ENCODE peak calls at places on chromosomes 4 and X, in eight cellular contexts. A is epithelial cell of esophagus; N is LoVo; W is NCI-H1417; S is CD4-positive, alpha-beta memory T cell; Y is SK-N-SH; V is brain microvascular endothelial cell; E is GM23248. Q is an unnamed sample.

GRCh38 chr4:3317656-3318211 is 24.9 kb downstream of the RGS12 start:
- DNase-seq in Y (no peak), V (no peak), A (no peak), E (no peak), S (no peak), W (no peak), N (no peak), Q (no peak)

GRCh38 chr4:5361968-5362367 is 310.7 kb downstream of the STK32B start:
- DNase-seq in E (peak), N (peak), W (no peak), V (no peak), A (peak), Y (no peak), S (no peak), Q (no peak)

GRCh38 chr4:146330392-146330791 is 116.1 kb downstream of the REELD1 start:
- DNase-seq in Y (no peak), E (peak), S (no peak), W (no peak), A (peak), V (no peak), N (no peak), Q (no peak)

GRCh38 chr4:96676754-96677435 is 837.0 kb downstream of the PDHA2 start:
- DNase-seq in A (no peak), S (no peak), W (no peak), E (no peak), V (no peak), N (no peak), Y (no peak), Q (no peak)

GRCh38 chr4:152094851-152095700 is 334.3 kb upstream of the GATB start:
- DNase-seq in W (peak), V (peak), E (peak), A (peak), S (no peak), Y (no peak), N (no peak), Q (no peak)

GRCh38 chr4:173018446-173018845 is 150.2 kb upstream of the GALNT7 start:
- DNase-seq in E (no peak), N (no peak), W (peak), S (no peak), Y (no peak), V (no peak), A (no peak), Q (no peak)

GRCh38 chrX:1392376-1393130 is 640 bp upstream of the SLC25A6 start:
- DNase-seq in S (no peak), N (peak), W (no peak), A (peak), V (peak), E (peak), Y (peak), Q (peak)

GRCh38 chrX:44914532-44915198 is 41.7 kb downstream of the KDM6A start:
- DNase-seq in S (no peak), V (peak), Y (no peak), W (no peak), A (peak), N (no peak), E (peak), Q (no peak)

GRCh38 chrX:71941771-71942170 is 31.1 kb downstream of the NHSL2 start:
- DNase-seq in V (peak), W (no peak), S (no peak), E (peak), N (no peak), A (peak), Y (no peak), Q (peak)

GRCh38 chr4:54784188-54784671 is 126.5 kb downstream of the KIT start:
- DNase-seq in W (no peak), V (peak), Y (no peak), N (no peak), E (peak), A (no peak), S (no peak), Q (no peak)

GRCh38 chr4:186404562-186405134 is 138.7 kb downstream of the F11 start:
- DNase-seq in Y (no peak), A (no peak), N (no peak), E (no peak), V (no peak), W (no peak), S (no peak), Q (no peak)

GRCh38 chr4:40607224-40607623 is 22.4 kb downstream of the RBM47 start:
- DNase-seq in V (no peak), A (peak), N (peak), W (no peak), Y (no peak), E (peak), S (no peak), Q (no peak)

GRCh38 chr4:140642674-140643437 is 74.1 kb upstream of the UCP1 start:
- DNase-seq in A (no peak), V (no peak), W (no peak), E (no peak), Y (no peak), N (no peak), S (no peak), Q (peak)

GRCh38 chrX:96563663-96564062 is 121.0 kb upstream of the DIAPH2 start:
- DNase-seq in A (peak), E (peak), N (no peak), W (no peak), S (no peak), V (no peak), Y (no peak), Q (no peak)

GRCh38 chrX:152997337-152997736 is 3.4 kb upstream of the PNMA5 start:
- DNase-seq in Y (no peak), A (no peak), W (no peak), S (no peak), E (no peak), N (no peak), V (no peak), Q (no peak)

GRCh38 chr4:123446791-123447474 is 50.3 kb downstream of the SPRY1 start:
- DNase-seq in E (no peak), Y (no peak), S (no peak), W (peak), V (no peak), N (peak), A (no peak), Q (no peak)

GRCh38 chrX:46831620-46832327 is 5.1 kb upstream of the RP2 start:
- DNase-seq in V (peak), S (no peak), E (peak), Y (no peak), A (peak), W (no peak), N (no peak), Q (no peak)

GRCh38 chrX:68503830-68504229 is 5.0 kb downstream of the YIPF6 start:
- DNase-seq in W (no peak), E (peak), Y (no peak), N (no peak), S (no peak), A (peak), V (no peak), Q (no peak)

GRCh38 chr4:37604464-37604863 is 81.7 kb downstream of the RELL1 start:
- DNase-seq in W (no peak), Y (no peak), E (peak), A (peak), V (no peak), N (peak), S (no peak), Q (no peak)

GRCh38 chr4:89275587-89275986 is 32.0 kb downstream of the GPRIN3 start:
- DNase-seq in V (no peak), Y (no peak), N (peak), W (no peak), A (no peak), S (no peak), E (no peak), Q (no peak)

GRCh38 chrX:45824471-45824870 is 623.8 kb upstream of the DIPK2B start:
- DNase-seq in V (peak), A (peak), N (peak), E (peak), S (no peak), W (peak), Y (peak), Q (peak)

GRCh38 chr4:14894392-14895292 is 107.6 kb upstream of the CPEB2 start:
- DNase-seq in N (no peak), W (no peak), E (no peak), Y (no peak), A (no peak), V (no peak), S (no peak), Q (no peak)

GRCh38 chrX:74383611-74384010 is 37.7 kb upstream of the SLC16A2 start:
- DNase-seq in V (peak), W (peak), A (peak), Y (peak), N (no peak), E (peak), S (no peak), Q (peak)

GRCh38 chr4:73435984-73436383 is at the start of gene AFP:
- DNase-seq in A (no peak), E (no peak), Y (no peak), V (no peak), S (no peak), W (no peak), N (no peak), Q (no peak)

GRCh38 chrX:15911729-15912550 is 57.3 kb upstream of the AP1S2 start:
- DNase-seq in V (no peak), E (peak), S (no peak), W (no peak), Y (no peak), N (no peak), A (no peak), Q (no peak)

GRCh38 chr4:67918428-67918827 is 34.6 kb upstream of the TMPRSS11D start:
- DNase-seq in S (no peak), N (no peak), V (no peak), W (peak), Y (no peak), A (peak), E (peak), Q (peak)

GRCh38 chr4:80694178-80694577 is 336.3 kb upstream of the BMP3 start:
- DNase-seq in E (no peak), V (no peak), N (no peak), W (peak), A (peak), Y (no peak), S (no peak), Q (no peak)

GRCh38 chr4:170777663-170778062 is 687.9 kb upstream of the AADAT start:
- DNase-seq in S (no peak), V (no peak), Y (no peak), A (no peak), N (no peak), E (no peak), W (no peak), Q (no peak)

GRCh38 chrX:141662781-141663180 is 35.8 kb downstream of the SPANXD start:
- DNase-seq in A (no peak), Y (no peak), N (no peak), S (no peak), V (no peak), W (no peak), E (no peak), Q (no peak)

GRCh38 chr4:135267148-135267878 is 1065.7 kb upstream of the PABPC4L start:
- DNase-seq in S (no peak), Y (no peak), A (peak), W (no peak), V (no peak), N (no peak), E (no peak), Q (no peak)

GRCh38 chr4:56757270-56757746 is 64.2 kb downstream of the SPINK2 start:
- DNase-seq in A (peak), N (no peak), V (peak), W (no peak), S (no peak), E (peak), Y (no peak), Q (no peak)

GRCh38 chrX:1493877-1494510 is 41.3 kb upstream of the ASMTL start:
- DNase-seq in Y (no peak), V (no peak), A (no peak), N (no peak), E (no peak), S (no peak), W (no peak), Q (peak)

GRCh38 chr4:127634181-127634580 is 1.4 kb downstream of the INTU start:
- DNase-seq in S (no peak), E (peak), N (no peak), A (peak), Y (no peak), W (no peak), V (peak), Q (no peak)

GRCh38 chr4:185738038-185738552 is 73.9 kb downstream of the SORBS2 start:
- DNase-seq in Y (no peak), V (peak), W (no peak), A (peak), E (peak), S (no peak), N (no peak), Q (no peak)